ENCODE peak calls at places on chromosome 10, in six cellular contexts. Z is HepG2, T is right lobe of liver, O is transverse colon, J is Peyer's patch, N is esophagus squamous epithelium. H is an unnamed sample.

GRCh38 chr10:107914450-107915276 is 750.2 kb upstream of the SORCS1 start:
- DNase-seq in Z (no peak), T (no peak), O (peak; percentile 7), J (no peak), N (no peak), H (no peak)

GRCh38 chr10:116866066-116866465 is 16.8 kb downstream of the ENO4 start:
- DNase-seq in Z (no peak), T (no peak), O (no peak), J (no peak), N (no peak), H (no peak)

GRCh38 chr10:52437205-52437646 is 123.1 kb downstream of the DKK1 start:
- DNase-seq in Z (no peak), T (no peak), O (no peak), J (no peak), N (no peak), H (no peak)

GRCh38 chr10:50594012-50594411 is 29.7 kb downstream of the SGMS1 start:
- DNase-seq in Z (no peak), T (no peak), O (no peak), J (no peak), N (no peak), H (no peak)

GRCh38 chr10:78196964-78197363 is 163.3 kb downstream of the RPS24 start:
- DNase-seq in Z (no peak), T (no peak), O (no peak), J (no peak), N (no peak), H (no peak)

GRCh38 chr10:93707623-93708022 is 5.2 kb upstream of the FRA10AC1 start:
- DNase-seq in Z (no peak), T (no peak), O (no peak), J (no peak), N (no peak), H (no peak)

GRCh38 chr10:58982470-58983239 is 193.8 kb upstream of the PHYHIPL start:
- DNase-seq in Z (no peak), T (no peak), O (no peak), J (no peak), N (no peak), H (no peak)

GRCh38 chr10:32150532-32151101 is 94.4 kb upstream of the KIF5B start:
- DNase-seq in Z (no peak), T (no peak), O (no peak), J (no peak), N (no peak), H (no peak)

GRCh38 chr10:59002011-59002410 is 174.4 kb upstream of the PHYHIPL start:
- DNase-seq in Z (no peak), T (no peak), O (no peak), J (no peak), N (no peak), H (no peak)

GRCh38 chr10:80511984-80512634 is 25.6 kb upstream of the SH2D4B start:
- DNase-seq in Z (no peak), T (no peak), O (no peak), J (peak; percentile 28), N (no peak), H (no peak)

DNA sequence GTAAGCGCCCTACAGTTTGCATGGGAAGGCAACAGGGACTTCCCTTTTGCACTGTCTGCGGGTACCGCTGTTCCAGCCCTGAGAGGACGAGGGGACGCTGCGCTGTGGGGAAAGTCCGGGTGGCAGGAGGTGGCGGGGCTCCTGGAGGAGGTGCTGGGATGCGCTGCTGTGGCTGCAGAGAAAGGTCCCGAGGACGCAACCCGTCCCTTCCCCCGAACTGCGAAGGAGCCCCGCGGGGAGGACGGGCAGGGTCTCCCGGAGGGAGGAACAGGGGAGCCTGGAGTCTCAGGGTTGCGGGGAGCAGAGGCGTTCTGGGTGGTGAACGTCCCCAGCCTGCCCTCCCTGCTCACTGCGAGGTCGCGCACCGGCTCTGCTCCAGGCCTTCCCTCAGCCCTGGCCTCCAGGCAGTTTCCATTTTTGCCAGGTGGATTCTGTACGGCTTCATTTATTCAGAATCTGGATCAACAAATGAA is 91.6 kb downstream of the CXCL12 start:
- DNase-seq in Z (no peak), T (no peak), O (no peak), J (no peak), N (no peak), H (peak; percentile 40)
- H3K4me3 ChIP-seq in Z (no peak overlapping the region), T (peak overlapping the region; percentile 6), O (no peak overlapping the region), J (no peak overlapping the region), N (peak overlapping the region; percentile 24), H (no peak overlapping the region)

GRCh38 chr10:101694056-101694673 is 805 bp downstream of the FBXW4 start:
- DNase-seq in Z (peak; percentile 10), T (peak; percentile 68), O (peak; percentile 73), J (peak; percentile 84), N (no peak), H (peak; percentile 76)
- TF ChIP-seq POLR2A in Z (peak; percentile 55), T (no peak), O (peak; percentile 46), J (peak; percentile 15), N (no peak), H (peak; percentile 31)

GRCh38 chr10:124088944-124089343 is 4.5 kb downstream of the CHST15 start:
- DNase-seq in Z (no peak), T (no peak), O (no peak), J (no peak), N (no peak), H (no peak)
- H3K4me1 ChIP-seq in Z (peaks cover 77% of the 10 kb centered on the region), T (peaks cover 12% of the 10 kb centered on the region), O (peaks cover 48% of the 10 kb centered on the region), J (peaks cover 6% of the 10 kb centered on the region), N (peaks cover 34% of the 10 kb centered on the region), H (peaks cover 38% of the 10 kb centered on the region)

GRCh38 chr10:154348-154747 is 19.1 kb downstream of the ZMYND11 start:
- DNase-seq in Z (no peak), T (no peak), O (no peak), J (no peak), N (no peak), H (no peak)
- H3K4me3 ChIP-seq in Z (no peak overlapping the region), T (no peak overlapping the region), O (no peak overlapping the region), J (no peak overlapping the region), N (no peak overlapping the region), H (no peak overlapping the region)

GRCh38 chr10:129914960-129915359 is 49.1 kb downstream of the EBF3 start:
- DNase-seq in Z (no peak), T (no peak), O (no peak), J (no peak), N (no peak), H (no peak)

GRCh38 chr10:129915526-129916378 is 48.3 kb downstream of the EBF3 start:
- DNase-seq in Z (no peak), T (no peak), O (no peak), J (no peak), N (no peak), H (no peak)

GRCh38 chr10:129913021-129913695 is 50.9 kb downstream of the EBF3 start:
- DNase-seq in Z (no peak), T (no peak), O (no peak), J (no peak), N (no peak), H (no peak)

GRCh38 chr10:129912161-129912917 is 51.7 kb downstream of the EBF3 start:
- DNase-seq in Z (no peak), T (no peak), O (no peak), J (no peak), N (no peak), H (no peak)

GRCh38 chr10:129914153-129914855 is 49.8 kb downstream of the EBF3 start:
- DNase-seq in Z (no peak), T (no peak), O (no peak), J (no peak), N (no peak), H (no peak)
- TF ChIP-seq POLR2A in Z (no peak), T (no peak), O (no peak), J (no peak), N (no peak), H (no peak)

GRCh38 chr10:34737772-34738169 is 77.3 kb downstream of the PARD3 start:
- DNase-seq in Z (no peak), T (no peak), O (no peak), J (no peak), N (no peak), H (no peak)
- H3K4me1 ChIP-seq in Z (peaks cover 95% of the 10 kb centered on the region), T (peaks cover 62% of the 10 kb centered on the region), O (peaks cover 31% of the 10 kb centered on the region), J (no peaks in the 10 kb centered on the region), N (peaks cover 10% of the 10 kb centered on the region), H (peaks cover 10% of the 10 kb centered on the region)

DNA sequence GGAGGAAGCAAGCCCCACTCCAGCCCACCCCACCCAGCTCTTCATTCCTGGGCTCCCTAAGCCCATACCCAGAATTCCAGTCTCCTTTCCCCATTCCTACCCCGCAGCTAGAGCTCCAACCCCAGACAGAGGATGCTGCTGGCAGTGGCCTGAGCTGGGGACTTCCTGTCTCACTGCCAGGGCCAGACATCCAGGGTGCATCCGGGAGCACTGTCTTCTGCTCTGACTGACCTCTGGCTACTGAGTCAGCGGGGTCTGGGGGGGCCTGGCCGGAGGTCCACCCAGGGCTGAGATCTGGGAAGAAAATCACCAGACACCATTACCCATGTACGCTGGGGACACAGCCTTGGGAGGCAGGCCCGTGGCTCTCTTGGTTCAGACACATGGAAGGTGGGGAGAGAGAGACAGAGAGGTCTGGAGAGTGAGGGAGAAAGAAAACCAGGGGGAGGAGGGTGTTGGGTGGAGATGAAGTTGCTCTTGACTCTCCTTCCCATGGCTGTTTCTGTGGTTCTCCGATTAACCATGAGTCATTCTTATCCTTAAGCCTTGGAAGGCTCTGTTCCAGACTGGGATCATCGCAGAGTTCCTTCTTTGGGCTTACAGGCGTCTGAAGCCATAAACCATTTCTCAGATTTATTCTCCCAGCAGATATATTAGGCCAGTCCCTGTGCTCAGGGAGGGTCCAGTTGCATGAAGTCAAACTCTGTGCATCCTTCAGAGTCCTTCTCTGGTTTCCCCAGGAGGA is 23.6 kb downstream of the TSPAN15 start:
- DNase-seq in Z (no peak), T (no peak), O (no peak), J (no peak), N (no peak), H (no peak)
- H3K4me3 ChIP-seq in Z (no peak overlapping the region), T (no peak overlapping the region), O (no peak overlapping the region), J (no peak overlapping the region), N (no peak overlapping the region), H (no peak overlapping the region)

DNA sequence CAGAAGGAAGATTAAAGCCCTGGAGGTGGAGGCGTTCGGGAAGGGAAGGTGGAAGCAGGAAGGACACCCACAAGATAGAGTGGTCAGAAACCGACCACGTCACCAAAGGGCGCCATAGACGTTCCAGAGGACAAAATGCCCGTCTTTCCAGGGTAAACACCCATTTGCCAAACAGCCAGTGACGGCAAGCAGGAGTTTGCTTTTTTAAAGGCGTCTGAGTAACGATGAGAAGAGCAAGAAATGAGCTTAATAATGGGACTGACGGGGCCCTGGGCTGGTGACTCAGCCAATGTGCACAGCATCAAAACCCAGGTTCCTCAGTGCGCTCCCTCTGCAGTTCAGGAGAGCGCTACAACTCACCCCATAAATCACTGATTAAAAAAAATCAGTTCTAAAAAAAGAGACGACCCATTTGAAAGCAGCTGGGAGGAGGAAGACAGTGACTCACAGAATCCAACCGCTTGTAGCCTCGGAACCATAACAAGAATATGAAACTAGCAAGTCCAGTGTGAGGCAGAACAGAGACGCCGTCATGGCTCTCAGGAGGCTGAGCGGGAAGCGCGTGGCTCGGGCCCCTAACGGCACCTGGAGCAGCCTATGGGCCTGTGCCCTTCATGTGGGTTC is 5.9 kb downstream of the DIP2C start:
- DNase-seq in Z (no peak), T (no peak), O (no peak), J (no peak), N (no peak), H (no peak)
- TF ChIP-seq POLR2A in Z (no peak), T (no peak), O (no peak), J (no peak), N (no peak), H (no peak)

GRCh38 chr10:76786673-76787072 is 850.9 kb downstream of the KCNMA1 start:
- DNase-seq in Z (no peak), T (no peak), O (no peak), J (no peak), N (no peak), H (no peak)
- H3K4me1 ChIP-seq in Z (no peaks in the 10 kb centered on the region), T (no peaks in the 10 kb centered on the region), O (no peaks in the 10 kb centered on the region), J (no peaks in the 10 kb centered on the region), N (no peaks in the 10 kb centered on the region), H (no peaks in the 10 kb centered on the region)